ENCODE peak calls at places on chromosomes 13 and 19, in six cellular contexts. One of them, this sample, is unnamed.

GRCh38 chr13:80828759-80829158 is 487.8 kb upstream of the SPRY2 start:
- DNase-seq in astrocyte of the spinal cord: no peak
- DNase-seq in brain microvascular endothelial cell: no peak
- DNase-seq in nephron progenitor cell: no peak
- DNase-seq in lower leg skin: no peak
- DNase-seq in fibroblast of lung: no peak
- DNase-seq in this sample: no peak

GRCh38 chr19:17872251-17873001 is 681 bp downstream of the SLC5A5 start:
- DNase-seq in astrocyte of the spinal cord: no peak
- DNase-seq in brain microvascular endothelial cell: no peak
- DNase-seq in nephron progenitor cell: no peak
- DNase-seq in lower leg skin: no peak
- DNase-seq in fibroblast of lung: no peak
- DNase-seq in this sample: no peak

GRCh38 chr19:35090160-35090794 is 25.3 kb upstream of the FXYD3 start:
- DNase-seq in astrocyte of the spinal cord: peak; percentile 58
- DNase-seq in brain microvascular endothelial cell: peak; percentile 49
- DNase-seq in nephron progenitor cell: peak; percentile 68
- DNase-seq in lower leg skin: no peak
- DNase-seq in fibroblast of lung: peak; percentile 44
- DNase-seq in this sample: peak; percentile 44

GRCh38 chr19:13850910-13851753 is 25.8 kb upstream of the NANOS3 start:
- DNase-seq in astrocyte of the spinal cord: peak; percentile 98
- DNase-seq in brain microvascular endothelial cell: peak; percentile 92
- DNase-seq in nephron progenitor cell: no peak
- DNase-seq in lower leg skin: peak; percentile 98
- DNase-seq in fibroblast of lung: peak; percentile 96
- DNase-seq in this sample: no peak

GRCh38 chr19:18486746-18487145 is 35.1 kb downstream of the ELL start:
- DNase-seq in astrocyte of the spinal cord: no peak
- DNase-seq in brain microvascular endothelial cell: no peak
- DNase-seq in nephron progenitor cell: no peak
- DNase-seq in lower leg skin: no peak
- DNase-seq in fibroblast of lung: no peak
- DNase-seq in this sample: no peak

GRCh38 chr19:17128820-17129219 is 53.2 kb downstream of the MYO9B start:
- DNase-seq in astrocyte of the spinal cord: no peak
- DNase-seq in brain microvascular endothelial cell: no peak
- DNase-seq in nephron progenitor cell: no peak
- DNase-seq in lower leg skin: no peak
- DNase-seq in fibroblast of lung: no peak
- DNase-seq in this sample: no peak

GRCh38 chr19:7415163-7415856 is 66.6 kb downstream of the ARHGEF18 start:
- DNase-seq in astrocyte of the spinal cord: peak; percentile 63
- DNase-seq in brain microvascular endothelial cell: peak; percentile 44
- DNase-seq in nephron progenitor cell: no peak
- DNase-seq in lower leg skin: no peak
- DNase-seq in fibroblast of lung: peak; percentile 85
- DNase-seq in this sample: no peak

GRCh38 chr19:13098291-13099072 is 4.2 kb downstream of the LYL1 start:
- DNase-seq in astrocyte of the spinal cord: peak; percentile 67
- DNase-seq in brain microvascular endothelial cell: no peak
- DNase-seq in nephron progenitor cell: no peak
- DNase-seq in lower leg skin: no peak
- DNase-seq in fibroblast of lung: peak; percentile 49
- DNase-seq in this sample: no peak

GRCh38 chr19:33456076-33456844 is 65.3 kb downstream of the PEPD start:
- DNase-seq in astrocyte of the spinal cord: no peak
- DNase-seq in brain microvascular endothelial cell: no peak
- DNase-seq in nephron progenitor cell: no peak
- DNase-seq in lower leg skin: peak; percentile 68
- DNase-seq in fibroblast of lung: no peak
- DNase-seq in this sample: peak; percentile 7

GRCh38 chr13:63311587-63311986 is 1895.9 kb upstream of the PCDH20 start:
- DNase-seq in astrocyte of the spinal cord: no peak
- DNase-seq in brain microvascular endothelial cell: no peak
- DNase-seq in nephron progenitor cell: no peak
- DNase-seq in lower leg skin: no peak
- DNase-seq in fibroblast of lung: no peak
- DNase-seq in this sample: no peak

GRCh38 chr13:109743706-109744453 is 42.5 kb downstream of the IRS2 start:
- DNase-seq in astrocyte of the spinal cord: peak; percentile 67
- DNase-seq in brain microvascular endothelial cell: peak; percentile 42
- DNase-seq in nephron progenitor cell: no peak
- DNase-seq in lower leg skin: no peak
- DNase-seq in fibroblast of lung: peak; percentile 79
- DNase-seq in this sample: peak; percentile 38

GRCh38 chr19:55113570-55114039 is 3.8 kb downstream of the PPP1R12C start:
- DNase-seq in astrocyte of the spinal cord: peak; percentile 91
- DNase-seq in brain microvascular endothelial cell: peak; percentile 88
- DNase-seq in nephron progenitor cell: peak; percentile 82
- DNase-seq in lower leg skin: peak; percentile 97
- DNase-seq in fibroblast of lung: peak; percentile 83
- DNase-seq in this sample: peak; percentile 83

GRCh38 chr13:67100723-67101122 is 129.4 kb downstream of the PCDH9 start:
- DNase-seq in astrocyte of the spinal cord: no peak
- DNase-seq in brain microvascular endothelial cell: no peak
- DNase-seq in nephron progenitor cell: no peak
- DNase-seq in lower leg skin: no peak
- DNase-seq in fibroblast of lung: peak; percentile 79
- DNase-seq in this sample: no peak

GRCh38 chr19:18098891-18099622 is 1.5 kb downstream of the MAST3 start:
- DNase-seq in astrocyte of the spinal cord: no peak
- DNase-seq in brain microvascular endothelial cell: no peak
- DNase-seq in nephron progenitor cell: peak; percentile 43
- DNase-seq in lower leg skin: no peak
- DNase-seq in fibroblast of lung: no peak
- DNase-seq in this sample: no peak

GRCh38 chr19:46015080-46015960 is 7.5 kb downstream of the PGLYRP1 start:
- DNase-seq in astrocyte of the spinal cord: peak; percentile 8
- DNase-seq in brain microvascular endothelial cell: no peak
- DNase-seq in nephron progenitor cell: peak; percentile 88
- DNase-seq in lower leg skin: peak; percentile 94
- DNase-seq in fibroblast of lung: peak; percentile 40
- DNase-seq in this sample: peak; percentile 76

GRCh38 chr13:40932252-40932651 is 86.9 kb downstream of the ELF1 start:
- DNase-seq in astrocyte of the spinal cord: no peak
- DNase-seq in brain microvascular endothelial cell: no peak
- DNase-seq in nephron progenitor cell: no peak
- DNase-seq in lower leg skin: no peak
- DNase-seq in fibroblast of lung: no peak
- DNase-seq in this sample: no peak

GRCh38 chr19:55452381-55453325 is 8.8 kb downstream of the ISOC2 start:
- DNase-seq in astrocyte of the spinal cord: peak; percentile 83
- DNase-seq in brain microvascular endothelial cell: peak; percentile 75
- DNase-seq in nephron progenitor cell: peak; percentile 90
- DNase-seq in lower leg skin: peak; percentile 95
- DNase-seq in fibroblast of lung: peak; percentile 73
- DNase-seq in this sample: peak; percentile 86

GRCh38 chr13:112916296-112916695 is 52.7 kb upstream of the MCF2L start:
- DNase-seq in astrocyte of the spinal cord: no peak
- DNase-seq in brain microvascular endothelial cell: no peak
- DNase-seq in nephron progenitor cell: no peak
- DNase-seq in lower leg skin: no peak
- DNase-seq in fibroblast of lung: no peak
- DNase-seq in this sample: no peak

GRCh38 chr19:58361900-58362271 is 665 bp downstream of the ZNF497 start:
- DNase-seq in astrocyte of the spinal cord: no peak
- DNase-seq in brain microvascular endothelial cell: no peak
- DNase-seq in nephron progenitor cell: no peak
- DNase-seq in lower leg skin: no peak
- DNase-seq in fibroblast of lung: no peak
- DNase-seq in this sample: peak; percentile 63

GRCh38 chr19:1082165-1082927 is 12.8 kb downstream of the POLR2E start:
- DNase-seq in astrocyte of the spinal cord: peak; percentile 28
- DNase-seq in brain microvascular endothelial cell: no peak
- DNase-seq in nephron progenitor cell: peak; percentile 94
- DNase-seq in lower leg skin: peak; percentile 94
- DNase-seq in fibroblast of lung: peak; percentile 18
- DNase-seq in this sample: peak; percentile 67

GRCh38 chr13:109881961-109882558 is 95.7 kb upstream of the IRS2 start:
- DNase-seq in astrocyte of the spinal cord: no peak
- DNase-seq in brain microvascular endothelial cell: no peak
- DNase-seq in nephron progenitor cell: no peak
- DNase-seq in lower leg skin: no peak
- DNase-seq in fibroblast of lung: no peak
- DNase-seq in this sample: no peak

GRCh38 chr19:4007021-4007835 is at the start of gene PIAS4:
- DNase-seq in astrocyte of the spinal cord: peak; percentile 94
- DNase-seq in brain microvascular endothelial cell: peak; percentile 86
- DNase-seq in nephron progenitor cell: peak; percentile 95
- DNase-seq in lower leg skin: peak; percentile 99
- DNase-seq in fibroblast of lung: peak; percentile 86
- DNase-seq in this sample: peak; percentile 96

GRCh38 chr19:45607071-45608029 is 5.3 kb upstream of the GPR4 start:
- DNase-seq in astrocyte of the spinal cord: peak; percentile 57
- DNase-seq in brain microvascular endothelial cell: peak; percentile 59
- DNase-seq in nephron progenitor cell: peak; percentile 89
- DNase-seq in lower leg skin: peak; percentile 92
- DNase-seq in fibroblast of lung: peak; percentile 44
- DNase-seq in this sample: peak; percentile 80

GRCh38 chr13:112808377-112809140 is 118.7 kb downstream of the ATP11A start:
- DNase-seq in astrocyte of the spinal cord: no peak
- DNase-seq in brain microvascular endothelial cell: no peak
- DNase-seq in nephron progenitor cell: no peak
- DNase-seq in lower leg skin: peak; percentile 70
- DNase-seq in fibroblast of lung: no peak
- DNase-seq in this sample: no peak

GRCh38 chr13:72757792-72758535 is 23.7 kb downstream of the DIS3 start:
- DNase-seq in astrocyte of the spinal cord: no peak
- DNase-seq in brain microvascular endothelial cell: no peak
- DNase-seq in nephron progenitor cell: no peak
- DNase-seq in lower leg skin: no peak
- DNase-seq in fibroblast of lung: peak; percentile 10
- DNase-seq in this sample: no peak

GRCh38 chr13:111179908-111180756 is 65.0 kb downstream of the ARHGEF7 start:
- DNase-seq in astrocyte of the spinal cord: no peak
- DNase-seq in brain microvascular endothelial cell: no peak
- DNase-seq in nephron progenitor cell: no peak
- DNase-seq in lower leg skin: peak; percentile 2
- DNase-seq in fibroblast of lung: peak; percentile 44
- DNase-seq in this sample: no peak

GRCh38 chr19:18467978-18468377 is 30.0 kb upstream of the ISYNA1 start:
- DNase-seq in astrocyte of the spinal cord: no peak
- DNase-seq in brain microvascular endothelial cell: no peak
- DNase-seq in nephron progenitor cell: no peak
- DNase-seq in lower leg skin: no peak
- DNase-seq in fibroblast of lung: no peak
- DNase-seq in this sample: no peak

GRCh38 chr13:72952529-72953141 is 106.2 kb upstream of the KLF5 start:
- DNase-seq in astrocyte of the spinal cord: no peak
- DNase-seq in brain microvascular endothelial cell: no peak
- DNase-seq in nephron progenitor cell: no peak
- DNase-seq in lower leg skin: no peak
- DNase-seq in fibroblast of lung: no peak
- DNase-seq in this sample: no peak

GRCh38 chr13:78431328-78431727 is 172.0 kb downstream of the POU4F1 start:
- DNase-seq in astrocyte of the spinal cord: no peak
- DNase-seq in brain microvascular endothelial cell: no peak
- DNase-seq in nephron progenitor cell: no peak
- DNase-seq in lower leg skin: no peak
- DNase-seq in fibroblast of lung: no peak
- DNase-seq in this sample: no peak

GRCh38 chr19:2274937-2275535 is 6.9 kb downstream of the PEAK3 start:
- DNase-seq in astrocyte of the spinal cord: peak; percentile 53
- DNase-seq in brain microvascular endothelial cell: peak; percentile 70
- DNase-seq in nephron progenitor cell: peak; percentile 64
- DNase-seq in lower leg skin: no peak
- DNase-seq in fibroblast of lung: peak; percentile 53
- DNase-seq in this sample: peak; percentile 82

GRCh38 chr13:47901451-47901850 is 99.6 kb downstream of the SUCLA2 start:
- DNase-seq in astrocyte of the spinal cord: peak; percentile 85
- DNase-seq in brain microvascular endothelial cell: peak; percentile 86
- DNase-seq in nephron progenitor cell: no peak
- DNase-seq in lower leg skin: no peak
- DNase-seq in fibroblast of lung: peak; percentile 76
- DNase-seq in this sample: no peak

GRCh38 chr19:42108527-42109389 is 23.5 kb downstream of the POU2F2 start:
- DNase-seq in astrocyte of the spinal cord: peak; percentile 86
- DNase-seq in brain microvascular endothelial cell: peak; percentile 84
- DNase-seq in nephron progenitor cell: peak; percentile 89
- DNase-seq in lower leg skin: peak; percentile 95
- DNase-seq in fibroblast of lung: peak; percentile 79
- DNase-seq in this sample: peak; percentile 91
- TF ChIP-seq CTCF in astrocyte of the spinal cord: peak; percentile 100
- TF ChIP-seq CTCF in brain microvascular endothelial cell: peak; percentile 100
- TF ChIP-seq CTCF in nephron progenitor cell: peak; percentile 100
- TF ChIP-seq CTCF in lower leg skin: no peak
- TF ChIP-seq CTCF in fibroblast of lung: peak; percentile 100
- TF ChIP-seq CTCF in this sample: peak; percentile 96

DNA sequence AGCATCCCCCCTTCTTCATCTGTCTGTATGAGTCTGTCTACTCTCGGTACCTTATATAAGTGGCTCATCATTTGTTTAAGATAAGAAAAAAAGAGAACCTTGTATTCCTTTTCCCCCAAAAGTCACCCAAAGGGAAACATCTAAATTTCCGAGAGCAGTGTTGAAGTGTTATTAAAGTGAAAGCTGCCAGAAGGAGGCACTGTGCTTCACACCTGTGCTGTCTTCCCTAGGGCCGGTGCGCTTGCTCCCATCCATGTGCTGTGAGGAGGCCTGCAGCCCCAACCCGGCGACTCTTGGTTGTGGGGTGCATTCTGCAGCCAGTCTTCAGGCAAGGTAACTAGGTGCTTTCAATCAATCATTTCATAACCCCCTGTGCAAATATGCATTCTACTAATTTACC is 97.5 kb downstream of the TNFRSF19 start:
- DNase-seq in astrocyte of the spinal cord: no peak
- DNase-seq in brain microvascular endothelial cell: no peak
- DNase-seq in nephron progenitor cell: no peak
- DNase-seq in lower leg skin: no peak
- DNase-seq in fibroblast of lung: no peak
- DNase-seq in this sample: no peak
- TF ChIP-seq CTCF in astrocyte of the spinal cord: peak; percentile 10
- TF ChIP-seq CTCF in brain microvascular endothelial cell: no peak
- TF ChIP-seq CTCF in nephron progenitor cell: no peak
- TF ChIP-seq CTCF in lower leg skin: no peak
- TF ChIP-seq CTCF in fibroblast of lung: no peak
- TF ChIP-seq CTCF in this sample: no peak

GRCh38 chr19:19758164-19758563 is 25.3 kb upstream of the ZNF14 start:
- DNase-seq in astrocyte of the spinal cord: no peak
- DNase-seq in brain microvascular endothelial cell: no peak
- DNase-seq in nephron progenitor cell: no peak
- DNase-seq in lower leg skin: no peak
- DNase-seq in fibroblast of lung: no peak
- DNase-seq in this sample: no peak
- TF ChIP-seq CTCF in astrocyte of the spinal cord: no peak
- TF ChIP-seq CTCF in brain microvascular endothelial cell: no peak
- TF ChIP-seq CTCF in nephron progenitor cell: no peak
- TF ChIP-seq CTCF in lower leg skin: no peak
- TF ChIP-seq CTCF in fibroblast of lung: no peak
- TF ChIP-seq CTCF in this sample: no peak

DNA sequence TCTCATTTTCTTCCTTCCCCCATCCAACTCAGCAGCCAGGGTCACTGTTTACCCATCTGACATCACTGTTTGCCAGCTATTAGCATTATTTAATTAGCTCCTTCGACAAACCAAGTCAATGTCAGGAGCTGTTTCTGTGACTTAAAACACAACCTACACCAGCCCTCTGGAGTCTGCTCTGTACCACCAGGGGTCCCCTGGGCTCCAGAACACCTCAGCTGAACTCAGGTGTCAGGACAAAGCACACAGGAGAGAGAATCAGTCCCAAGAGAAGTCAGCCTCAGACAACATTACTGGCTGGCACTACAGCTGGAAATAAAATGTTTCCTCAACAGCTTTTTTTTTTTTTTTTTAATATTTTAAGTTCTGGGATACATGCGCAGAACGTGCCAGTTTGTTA is 45.1 kb downstream of the DCLK1 start:
- DNase-seq in astrocyte of the spinal cord: no peak
- DNase-seq in brain microvascular endothelial cell: no peak
- DNase-seq in nephron progenitor cell: no peak
- DNase-seq in lower leg skin: no peak
- DNase-seq in fibroblast of lung: no peak
- DNase-seq in this sample: no peak
- TF ChIP-seq CTCF in astrocyte of the spinal cord: no peak
- TF ChIP-seq CTCF in brain microvascular endothelial cell: peak; percentile 15
- TF ChIP-seq CTCF in nephron progenitor cell: no peak
- TF ChIP-seq CTCF in lower leg skin: no peak
- TF ChIP-seq CTCF in fibroblast of lung: no peak
- TF ChIP-seq CTCF in this sample: no peak

This sample was measured in glutamatergic neuron.